ENCODE peak calls at places on chromosomes 12 and 14, in nine cellular contexts. M is HEK293T; O is skeletal muscle cell; R is transverse colon; B is tibial nerve; F is stimulated activated CD4-positive, alpha-beta T cell treated with anti-CD3 and anti-CD28 coated beads, Interleukin-15, amount 100 ng/mL, for 1 hour; Z is kidney glomerular epithelial cell; X is activated T-cell treated with anti-CD3 and anti-CD28 coated beads, Interleukin-2, amount 50 U/mL, for 4 hours; S is T-helper 9 cell. D is an unnamed sample.

GRCh38 chr12:57939291-57939690 is 2.1 kb upstream of the ATP23 start:
- DNase-seq in O (no peak), B (no peak), X (no peak), M (no peak), Z (no peak), S (no peak), R (no peak), F (no peak), D (no peak)

GRCh38 chr12:79444089-79444488 is 246.7 kb downstream of the PAWR start:
- DNase-seq in F (no peak), O (no peak), S (no peak), R (no peak), X (no peak), M (no peak), B (no peak), Z (no peak), D (no peak)

GRCh38 chr12:39804479-39805241 is 185.1 kb upstream of the ABCD2 start:
- DNase-seq in B (no peak), X (no peak), R (no peak), O (no peak), Z (no peak), S (no peak), M (no peak), F (no peak), D (no peak)

GRCh38 chr14:75875958-75876357 is 105.8 kb downstream of the TGFB3 start:
- DNase-seq in F (no peak), Z (no peak), O (no peak), B (no peak), M (no peak), R (no peak), X (no peak), S (no peak), D (no peak)

GRCh38 chr14:67517083-67517482 is 16.0 kb upstream of the PLEKHH1 start:
- DNase-seq in Z (no peak), R (peak; percentile 25), F (no peak), B (no peak), M (no peak), S (no peak), X (no peak), O (no peak), D (no peak)

GRCh38 chr12:51922762-51923505 is 15.6 kb downstream of the ACVRL1 start:
- DNase-seq in X (no peak), Z (no peak), O (peak; percentile 44), F (no peak), M (no peak), B (peak; percentile 69), S (no peak), R (peak; percentile 58), D (no peak)

GRCh38 chr12:123139926-123140674 is 10.8 kb downstream of the PITPNM2 start:
- DNase-seq in B (no peak), X (no peak), R (peak; percentile 57), M (no peak), S (no peak), F (no peak), O (no peak), Z (peak; percentile 55), D (no peak)

GRCh38 chr12:32010631-32011030 is 51.4 kb downstream of the RESF1 start:
- DNase-seq in R (no peak), S (no peak), X (no peak), B (no peak), M (no peak), Z (no peak), O (no peak), F (no peak), D (no peak)

GRCh38 chr12:116384629-116385485 is 107.4 kb upstream of the MED13L start:
- DNase-seq in M (no peak), Z (no peak), O (no peak), X (no peak), S (no peak), R (no peak), F (no peak), B (no peak), D (no peak)

GRCh38 chr14:67577181-67577580 is 22.9 kb downstream of the PIGH start:
- DNase-seq in X (no peak), S (no peak), B (no peak), O (no peak), Z (no peak), R (no peak), M (no peak), F (no peak), D (no peak)

GRCh38 chr12:68001486-68002466 is 12.5 kb downstream of the IFNG-AS1 start:
- DNase-seq in Z (peak; percentile 10), O (no peak), S (no peak), M (peak; percentile 19), X (no peak), F (no peak), R (no peak), B (no peak), D (no peak)

GRCh38 chr12:120394483-120395367 is 25.8 kb upstream of the MSI1 start:
- DNase-seq in S (no peak), F (no peak), X (no peak), R (peak; percentile 70), O (no peak), B (no peak), M (no peak), Z (peak; percentile 11), D (no peak)

GRCh38 chr12:99455350-99456037 is 192.1 kb upstream of the GARIN6 start:
- DNase-seq in Z (peak; percentile 78), X (no peak), S (no peak), M (no peak), F (no peak), B (no peak), R (no peak), O (no peak), D (no peak)

GRCh38 chr12:75528272-75528671 is 16.9 kb upstream of the KRR1 start:
- DNase-seq in O (no peak), F (no peak), M (no peak), X (no peak), Z (no peak), R (no peak), S (no peak), B (no peak), D (no peak)

GRCh38 chr14:103090481-103091020 is 4.0 kb upstream of the EXOC3L4 start:
- DNase-seq in F (no peak), R (no peak), Z (no peak), M (no peak), O (no peak), B (no peak), X (no peak), S (no peak), D (no peak)

GRCh38 chr14:76844223-76844622 is 18.0 kb downstream of the LRRC74A start:
- DNase-seq in M (no peak), Z (no peak), X (peak; percentile 45), F (peak; percentile 15), S (peak; percentile 37), O (no peak), R (peak; percentile 31), B (peak; percentile 49), D (no peak)

GRCh38 chr12:70543444-70543843 is 93.8 kb downstream of the PTPRB start:
- DNase-seq in B (no peak), X (no peak), M (no peak), O (peak; percentile 97), Z (no peak), F (no peak), S (no peak), R (no peak), D (no peak)

GRCh38 chr12:617304-617915 is 45.8 kb downstream of the NINJ2 start:
- DNase-seq in B (peak; percentile 22), F (no peak), M (no peak), R (peak; percentile 46), Z (no peak), S (no peak), X (no peak), O (peak; percentile 28), D (no peak)

GRCh38 chr12:55816876-55817351 is 610 bp downstream of the SARNP start:
- DNase-seq in Z (no peak), O (no peak), M (peak; percentile 36), S (no peak), R (no peak), X (no peak), B (no peak), F (no peak), D (no peak)

GRCh38 chr12:54950071-54950727 is 34.4 kb downstream of the TESPA1 start:
- DNase-seq in R (no peak), X (no peak), B (no peak), M (no peak), F (no peak), S (no peak), O (no peak), Z (no peak), D (no peak)

GRCh38 chr12:3432176-3432742 is 58.7 kb upstream of the PRMT8 start:
- DNase-seq in X (no peak), R (peak; percentile 26), O (no peak), Z (no peak), B (no peak), S (no peak), M (no peak), F (no peak), D (no peak)

GRCh38 chr12:1595026-1595561 is 713 bp upstream of the FBXL14 start:
- DNase-seq in M (no peak), X (no peak), B (peak; percentile 56), Z (no peak), S (no peak), R (peak; percentile 37), O (no peak), F (no peak), D (no peak)

GRCh38 chr14:59067135-59067894 is 121.2 kb upstream of the DAAM1 start:
- DNase-seq in O (no peak), Z (no peak), R (peak; percentile 19), B (no peak), M (no peak), X (no peak), F (no peak), S (no peak), D (no peak)

GRCh38 chr12:96223411-96224218 is 29.4 kb downstream of the ELK3 start:
- DNase-seq in X (no peak), B (no peak), Z (no peak), F (no peak), R (no peak), M (no peak), O (no peak), S (no peak), D (no peak)

D was measured in thoracic aorta.